ENCODE peak calls at places on chromosomes 3 and 15, in four cellular contexts. One of them, this sample, is unnamed.

GRCh38 chr15:86846059-86846458 is 766.4 kb downstream of the AGBL1 start:
- DNase-seq in H1: no peak
- DNase-seq in K562: no peak
- DNase-seq in GM12878: no peak
- DNase-seq in this sample: no peak

GRCh38 chr15:40470423-40471104 is at the start of gene CHST14:
- DNase-seq in K562: no peak
- DNase-seq in H1: peak
- DNase-seq in GM12878: no peak
- DNase-seq in this sample: peak

GRCh38 chr3:71580636-71581215 is 2.8 kb downstream of the FOXP1 start:
- DNase-seq in H1: no peak
- DNase-seq in K562: no peak
- DNase-seq in GM12878: no peak
- DNase-seq in this sample: no peak

GRCh38 chr15:73948982-73949381 is 22.7 kb downstream of the LOXL1 start:
- DNase-seq in K562: no peak
- DNase-seq in H1: no peak
- DNase-seq in GM12878: no peak
- DNase-seq in this sample: no peak

GRCh38 chr3:152849996-152850578 is 15.2 kb downstream of the P2RY1 start:
- DNase-seq in H1: no peak
- DNase-seq in GM12878: no peak
- DNase-seq in K562: no peak
- DNase-seq in this sample: no peak

GRCh38 chr3:194608981-194609380 is 24.2 kb downstream of the TMEM44 start:
- DNase-seq in GM12878: no peak
- DNase-seq in H1: no peak
- DNase-seq in K562: no peak
- DNase-seq in this sample: no peak

GRCh38 chr15:91471410-91471993 is 371.4 kb downstream of the SV2B start:
- DNase-seq in K562: peak
- DNase-seq in H1: no peak
- DNase-seq in GM12878: no peak
- DNase-seq in this sample: no peak

GRCh38 chr3:139830817-139831216 is 104.2 kb upstream of the CLSTN2 start:
- DNase-seq in GM12878: no peak
- DNase-seq in H1: no peak
- DNase-seq in K562: no peak
- DNase-seq in this sample: no peak

GRCh38 chr15:48547305-48547704 is 98.2 kb downstream of the FBN1 start:
- DNase-seq in GM12878: no peak
- DNase-seq in H1: no peak
- DNase-seq in K562: no peak
- DNase-seq in this sample: no peak

GRCh38 chr3:189270248-189270832 is 98.6 kb downstream of the TPRG1 start:
- DNase-seq in H1: peak
- DNase-seq in GM12878: no peak
- DNase-seq in K562: no peak
- DNase-seq in this sample: peak

GRCh38 chr15:67574981-67575632 is 32.6 kb downstream of the MAP2K5 start:
- DNase-seq in H1: no peak
- DNase-seq in GM12878: no peak
- DNase-seq in K562: no peak
- DNase-seq in this sample: no peak

GRCh38 chr3:69085543-69086132 is 901 bp downstream of the ARL6IP5 start:
- DNase-seq in H1: no peak
- DNase-seq in GM12878: no peak
- DNase-seq in K562: peak
- DNase-seq in this sample: no peak

GRCh38 chr15:88987951-88988671 is 74.9 kb upstream of the MFGE8 start:
- DNase-seq in H1: no peak
- DNase-seq in K562: peak
- DNase-seq in GM12878: no peak
- DNase-seq in this sample: no peak

GRCh38 chr3:72997421-72997961 is 880 bp downstream of the PPP4R2 start:
- DNase-seq in K562: peak
- DNase-seq in GM12878: no peak
- DNase-seq in H1: no peak
- DNase-seq in this sample: peak

GRCh38 chr15:60917469-60918130 is 311.5 kb downstream of the RORA start:
- DNase-seq in GM12878: no peak
- DNase-seq in K562: no peak
- DNase-seq in H1: no peak
- DNase-seq in this sample: no peak

GRCh38 chr3:132378846-132379245 is 38.5 kb upstream of the DNAJC13 start:
- DNase-seq in GM12878: no peak
- DNase-seq in K562: no peak
- DNase-seq in H1: no peak
- DNase-seq in this sample: no peak

GRCh38 chr15:43268111-43269105 is 1.7 kb upstream of the TGM5 start:
- DNase-seq in H1: no peak
- DNase-seq in K562: no peak
- DNase-seq in GM12878: no peak
- DNase-seq in this sample: peak

GRCh38 chr3:49654955-49655556 is 19.1 kb upstream of the APEH start:
- DNase-seq in H1: no peak
- DNase-seq in K562: no peak
- DNase-seq in GM12878: no peak
- DNase-seq in this sample: no peak

GRCh38 chr3:183202004-183202722 is 39.6 kb upstream of the LAMP3 start:
- DNase-seq in K562: no peak
- DNase-seq in GM12878: no peak
- DNase-seq in H1: no peak
- DNase-seq in this sample: no peak

GRCh38 chr15:87287156-87287555 is 969.4 kb downstream of the NTRK3 start:
- DNase-seq in H1: no peak
- DNase-seq in K562: no peak
- DNase-seq in GM12878: no peak
- DNase-seq in this sample: no peak

DNA sequence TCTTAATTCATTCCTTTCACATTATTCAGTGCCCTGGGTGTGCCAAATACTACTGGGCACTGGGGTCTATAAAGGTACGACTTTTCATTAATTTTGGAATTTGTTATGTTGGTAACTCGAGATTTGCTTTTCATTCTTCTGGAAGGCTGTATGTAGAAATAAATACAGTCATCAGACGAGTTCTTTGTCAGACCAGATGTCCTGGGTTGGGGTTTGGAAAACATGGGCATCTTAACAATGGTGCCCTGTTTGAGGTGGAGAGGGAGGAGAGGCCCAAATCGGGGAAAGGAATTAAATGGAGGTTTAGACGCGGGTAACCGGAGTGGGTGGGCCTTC is 662 bp upstream of the GLCE start:
- DNase-seq in GM12878: no peak
- DNase-seq in K562: no peak
- DNase-seq in H1: no peak
- DNase-seq in this sample: no peak
- TF ChIP-seq BRCA1 in GM12878: no peak
- TF ChIP-seq BRCA1 in K562: no peak
- TF ChIP-seq BRCA1 in H1: no peak
- TF ChIP-seq BRCA1 in this sample: no peak

GRCh38 chr3:149382518-149382917 is 5.1 kb upstream of the TM4SF1 start:
- DNase-seq in GM12878: no peak
- DNase-seq in K562: no peak
- DNase-seq in H1: no peak
- DNase-seq in this sample: no peak
- TF ChIP-seq BRCA1 in GM12878: no peak
- TF ChIP-seq BRCA1 in K562: no peak
- TF ChIP-seq BRCA1 in H1: no peak
- TF ChIP-seq BRCA1 in this sample: no peak

DNA sequence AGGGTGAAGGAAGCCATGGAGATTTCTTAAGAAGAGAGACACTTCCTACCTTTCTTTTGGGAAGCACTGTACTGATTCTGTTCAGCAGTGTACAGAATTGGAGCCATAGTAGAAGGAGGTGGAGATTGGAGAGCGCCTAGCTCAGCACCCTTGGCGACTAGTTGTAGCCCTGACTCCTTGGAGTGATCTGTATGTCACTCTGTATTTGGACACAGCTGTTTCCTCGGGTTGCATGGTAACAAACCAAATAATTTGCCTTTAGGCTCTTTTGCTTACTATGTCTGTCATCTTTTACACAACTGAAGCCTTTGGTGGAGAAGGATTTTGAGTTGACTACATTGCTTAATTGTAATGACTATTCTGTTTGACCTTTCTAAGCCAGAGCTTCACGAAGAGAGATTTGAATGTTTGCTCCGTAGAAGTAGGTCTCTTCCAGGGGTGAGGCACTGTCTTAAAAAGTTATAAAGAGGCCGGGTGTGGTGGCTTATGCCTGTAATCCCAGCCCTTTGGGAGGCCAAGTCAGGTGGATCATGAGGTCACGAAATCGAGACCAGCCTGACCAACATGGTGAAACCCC is 77.1 kb downstream of the AKAP13 start:
- DNase-seq in H1: no peak
- DNase-seq in GM12878: peak
- DNase-seq in K562: no peak
- DNase-seq in this sample: no peak
- TF ChIP-seq BRCA1 in H1: no peak
- TF ChIP-seq BRCA1 in GM12878: no peak
- TF ChIP-seq BRCA1 in K562: no peak
- TF ChIP-seq BRCA1 in this sample: no peak

GRCh38 chr15:55344206-55344605 is 25.2 kb downstream of the PIGB start:
- DNase-seq in K562: no peak
- DNase-seq in GM12878: no peak
- DNase-seq in H1: no peak
- DNase-seq in this sample: no peak
- TF ChIP-seq BRCA1 in K562: no peak
- TF ChIP-seq BRCA1 in GM12878: no peak
- TF ChIP-seq BRCA1 in H1: no peak
- TF ChIP-seq BRCA1 in this sample: no peak

DNA sequence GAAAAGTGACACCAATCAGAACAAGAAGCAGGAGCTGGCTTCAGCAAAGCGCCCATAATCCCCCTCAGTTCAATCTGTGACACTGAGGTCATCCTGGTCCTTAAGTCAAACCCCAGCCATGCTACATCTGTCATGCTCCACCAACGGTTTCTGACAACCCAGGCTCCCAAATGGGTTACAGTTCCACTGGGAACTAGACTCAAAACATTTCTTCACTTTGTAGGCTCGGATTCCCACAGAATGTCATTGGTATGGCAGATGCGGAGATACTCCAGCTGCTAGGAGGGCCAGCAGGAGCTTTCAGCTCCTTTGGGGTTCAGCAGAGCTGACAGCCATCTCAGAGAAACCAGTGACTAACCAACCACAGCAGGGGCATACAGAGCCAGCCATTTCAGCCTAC is 48.9 kb downstream of the SUMF1 start:
- DNase-seq in H1: no peak
- DNase-seq in K562: no peak
- DNase-seq in GM12878: no peak
- DNase-seq in this sample: no peak
- TF ChIP-seq BRCA1 in H1: no peak
- TF ChIP-seq BRCA1 in K562: no peak
- TF ChIP-seq BRCA1 in GM12878: no peak
- TF ChIP-seq BRCA1 in this sample: no peak

DNA sequence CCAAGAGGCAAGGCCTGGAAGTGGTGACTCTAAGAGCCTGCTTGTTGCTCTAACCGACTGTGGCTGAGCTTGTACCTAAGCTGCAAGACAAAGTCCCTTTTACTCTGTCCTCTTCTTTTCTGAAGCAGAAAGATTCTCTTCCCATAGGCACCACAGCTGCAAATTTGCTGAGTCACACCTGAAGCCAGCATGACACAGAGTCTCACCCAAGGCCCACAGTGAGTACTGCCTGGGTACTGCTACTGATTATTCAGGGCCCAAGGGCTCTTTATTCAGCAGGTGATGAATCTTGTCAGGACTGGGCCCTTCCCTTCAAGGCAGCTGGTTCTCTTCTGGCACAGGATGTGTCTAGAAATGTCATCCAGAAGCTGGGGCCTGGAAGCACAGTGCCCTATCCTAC is 18.9 kb upstream of the TIGIT start:
- DNase-seq in K562: no peak
- DNase-seq in GM12878: no peak
- DNase-seq in H1: no peak
- DNase-seq in this sample: no peak
- TF ChIP-seq BRCA1 in K562: no peak
- TF ChIP-seq BRCA1 in GM12878: no peak
- TF ChIP-seq BRCA1 in H1: no peak
- TF ChIP-seq BRCA1 in this sample: no peak

GRCh38 chr3:149894211-149894610 is 76.5 kb downstream of the PFN2 start:
- DNase-seq in GM12878: no peak
- DNase-seq in K562: no peak
- DNase-seq in H1: no peak
- DNase-seq in this sample: no peak

GRCh38 chr3:149892371-149892770 is 78.3 kb downstream of the PFN2 start:
- DNase-seq in H1: no peak
- DNase-seq in GM12878: no peak
- DNase-seq in K562: no peak
- DNase-seq in this sample: no peak

GRCh38 chr3:149895807-149896206 is 74.9 kb downstream of the PFN2 start:
- DNase-seq in H1: no peak
- DNase-seq in GM12878: no peak
- DNase-seq in K562: no peak
- DNase-seq in this sample: no peak

GRCh38 chr3:149898771-149899170 is 71.9 kb downstream of the PFN2 start:
- DNase-seq in H1: no peak
- DNase-seq in K562: no peak
- DNase-seq in GM12878: no peak
- DNase-seq in this sample: no peak

GRCh38 chr3:149895339-149895738 is 75.4 kb downstream of the PFN2 start:
- DNase-seq in H1: no peak
- DNase-seq in K562: no peak
- DNase-seq in GM12878: no peak
- DNase-seq in this sample: peak
- TF ChIP-seq BRCA1 in H1: no peak
- TF ChIP-seq BRCA1 in K562: no peak
- TF ChIP-seq BRCA1 in GM12878: no peak
- TF ChIP-seq BRCA1 in this sample: no peak